ENCODE peak calls at places on chromosomes 7 and 10, in five cellular contexts. E, C, J, X and O are unnamed samples.

GRCh38 chr7:129091484-129092002 is 36.6 kb upstream of the TNPO3 start:
- DNase-seq in E (peak), C (peak), J (peak), X (peak), O (peak)

GRCh38 chr10:118754132-118754555 is 626 bp downstream of the CACUL1 start:
- DNase-seq in E (peak), C (peak), J (peak), X (peak), O (peak)

GRCh38 chr10:15245530-15245929 is 77.0 kb upstream of the NMT2 start:
- DNase-seq in E (no peak), C (no peak), J (no peak), X (no peak), O (no peak)

GRCh38 chr7:120272261-120272895 is 597 bp upstream of the KCND2 start:
- DNase-seq in E (peak), C (peak), J (no peak), X (peak), O (no peak)

GRCh38 chr10:97543025-97543546 is 29.5 kb upstream of the ANKRD2 start:
- DNase-seq in E (peak), C (peak), J (peak), X (no peak), O (peak)

GRCh38 chr7:148699024-148699771 is 495 bp downstream of the CUL1 start:
- DNase-seq in E (peak), C (peak), J (peak), X (peak), O (peak)

GRCh38 chr7:28739826-28740225 is 218.3 kb downstream of the TRIL start:
- DNase-seq in E (no peak), C (no peak), J (no peak), X (no peak), O (no peak)

GRCh38 chr10:121910673-121911420 is 17.0 kb downstream of the ATE1 start:
- DNase-seq in E (no peak), C (peak), J (no peak), X (no peak), O (no peak)

GRCh38 chr10:26733750-26734568 is 36.5 kb downstream of the PDSS1 start:
- DNase-seq in E (peak), C (no peak), J (no peak), X (no peak), O (peak)

GRCh38 chr10:89916481-89916880 is 215.1 kb downstream of the KIF20B start:
- DNase-seq in E (no peak), C (no peak), J (no peak), X (no peak), O (no peak)

GRCh38 chr7:134787720-134788119 is 8.3 kb downstream of the CALD1 start:
- DNase-seq in E (no peak), C (no peak), J (no peak), X (no peak), O (no peak)

GRCh38 chr10:104300002-104300735 is 31.2 kb downstream of the GSTO2 start:
- DNase-seq in E (no peak), C (peak), J (no peak), X (no peak), O (peak)

GRCh38 chr7:66142334-66142733 is 27.7 kb downstream of the CRCP start:
- DNase-seq in E (no peak), C (no peak), J (no peak), X (no peak), O (no peak)

GRCh38 chr10:11255156-11255555 is 237.5 kb downstream of the CELF2 start:
- DNase-seq in E (no peak), C (no peak), J (no peak), X (no peak), O (no peak)

GRCh38 chr7:157667261-157667660 is 330.5 kb downstream of the DNAJB6 start:
- DNase-seq in E (no peak), C (no peak), J (no peak), X (no peak), O (no peak)

GRCh38 chr10:71134732-71135211 is 77.6 kb upstream of the UNC5B start:
- DNase-seq in E (no peak), C (no peak), J (no peak), X (no peak), O (no peak)

GRCh38 chr10:91931526-91932190 is 8.1 kb downstream of the BTAF1 start:
- DNase-seq in E (no peak), C (no peak), J (no peak), X (no peak), O (no peak)

GRCh38 chr10:91380873-91381561 is 29.1 kb upstream of the HECTD2 start:
- DNase-seq in E (no peak), C (no peak), J (no peak), X (no peak), O (no peak)

GRCh38 chr10:93023013-93023650 is 37.5 kb upstream of the CYP26C1 start:
- DNase-seq in E (no peak), C (no peak), J (no peak), X (no peak), O (no peak)